ENCODE peak calls at places on chromosome 15, in six cellular contexts. R, I, W, S, D and P are unnamed samples.

GRCh38 chr15:83844742-83845141 is 190.8 kb downstream of the ADAMTSL3 start:
- DNase-seq in R (no peak), S (no peak), W (peak; percentile 41), D (no peak), I (no peak), P (no peak)

GRCh38 chr15:44029940-44030568 is 165.0 kb downstream of the FRMD5 start:
- DNase-seq in I (no peak), D (no peak), S (no peak), R (no peak), W (peak; percentile 47), P (no peak)

GRCh38 chr15:40307421-40308165 is at the start of gene PLCB2:
- DNase-seq in R (peak; percentile 32), D (no peak), I (no peak), W (no peak), S (peak; percentile 85), P (peak; percentile 71)

GRCh38 chr15:47870956-47871625 is 153.8 kb downstream of the SEMA6D start:
- DNase-seq in S (no peak), R (peak; percentile 14), D (no peak), I (no peak), W (peak; percentile 83), P (no peak)

GRCh38 chr15:44735482-44736260 is 657 bp upstream of the TRIM69 start:
- DNase-seq in R (peak; percentile 52), I (no peak), S (no peak), W (peak; percentile 17), D (no peak), P (peak; percentile 20)

GRCh38 chr15:68001811-68002210 is 52.3 kb upstream of the PIAS1 start:
- DNase-seq in D (no peak), R (no peak), I (no peak), S (no peak), W (no peak), P (no peak)

GRCh38 chr15:79903626-79904025 is 6.8 kb upstream of the MTHFS start:
- DNase-seq in D (no peak), R (no peak), I (no peak), W (no peak), S (no peak), P (no peak)

GRCh38 chr15:90225047-90225446 is 8.7 kb downstream of the CIB1 start:
- DNase-seq in R (no peak), D (no peak), I (no peak), S (no peak), W (no peak), P (no peak)

GRCh38 chr15:29925227-29926082 is 103.2 kb upstream of the TJP1 start:
- DNase-seq in R (no peak), D (peak; percentile 82), I (no peak), S (peak; percentile 61), W (peak; percentile 87), P (no peak)

GRCh38 chr15:78177447-78177873 is 28.3 kb downstream of the IDH3A start:
- DNase-seq in I (peak; percentile 21), W (peak; percentile 15), R (peak; percentile 38), D (peak; percentile 67), S (peak; percentile 67), P (peak; percentile 64)

GRCh38 chr15:101060576-101061551 is 141.7 kb downstream of the LRRK1 start:
- DNase-seq in I (no peak), D (no peak), S (peak; percentile 26), R (no peak), W (no peak), P (no peak)

GRCh38 chr15:79540551-79540950 is 108.4 kb downstream of the MINAR1 start:
- DNase-seq in I (no peak), D (no peak), S (no peak), R (no peak), W (no peak), P (no peak)

GRCh38 chr15:80639168-80639555 is 55.9 kb upstream of the ABHD17C start:
- DNase-seq in W (no peak), R (no peak), I (no peak), S (no peak), D (no peak), P (no peak)

GRCh38 chr15:99507016-99507731 is 58.6 kb upstream of the MEF2A start:
- DNase-seq in I (no peak), R (no peak), D (no peak), W (peak; percentile 94), S (no peak), P (peak; percentile 3)

GRCh38 chr15:42059661-42060476 is 34.5 kb downstream of the PLA2G4D start:
- DNase-seq in D (peak; percentile 74), I (no peak), R (peak; percentile 26), S (peak; percentile 92), W (peak; percentile 31), P (peak; percentile 73)